ENCODE peak calls at places on chromosomes 16 and 17, in seven cellular contexts. J, E, D, Q, H, Y and B are unnamed samples.

GRCh38 chr16:50396770-50397525 is 28.2 kb upstream of the BRD7 start:
- DNase-seq in J (no peak), E (no peak), D (no peak), Q (no peak), H (no peak), Y (no peak), B (peak)

GRCh38 chr17:54937426-54937825 is 31.0 kb downstream of the COX11 start:
- DNase-seq in J (no peak), E (no peak), D (no peak), Q (no peak), H (no peak), Y (no peak), B (no peak)

GRCh38 chr16:85329059-85329812 is 217.0 kb upstream of the CIBAR2 start:
- DNase-seq in J (no peak), E (peak), D (no peak), Q (peak), H (no peak), Y (no peak), B (no peak)

GRCh38 chr16:28984619-28985135 is at the start of gene LAT:
- DNase-seq in J (peak), E (peak), D (no peak), Q (peak), H (no peak), Y (no peak), B (no peak)

GRCh38 chr17:73902416-73903181 is 258.4 kb upstream of the SDK2 start:
- DNase-seq in J (no peak), E (no peak), D (no peak), Q (no peak), H (no peak), Y (no peak), B (no peak)

GRCh38 chr16:83187404-83187803 is 560.6 kb downstream of the CDH13 start:
- DNase-seq in J (no peak), E (no peak), D (no peak), Q (no peak), H (no peak), Y (no peak), B (no peak)

GRCh38 chr16:1313721-1314120 is 4.3 kb downstream of the UBE2I start:
- DNase-seq in J (no peak), E (no peak), D (no peak), Q (no peak), H (no peak), Y (no peak), B (no peak)

GRCh38 chr16:51084074-51084928 is 66.8 kb downstream of the SALL1 start:
- DNase-seq in J (no peak), E (no peak), D (no peak), Q (no peak), H (no peak), Y (no peak), B (no peak)

GRCh38 chr17:39870776-39871175 is 2.8 kb downstream of the ZPBP2 start:
- DNase-seq in J (no peak), E (no peak), D (no peak), Q (no peak), H (no peak), Y (no peak), B (no peak)

GRCh38 chr16:12874135-12874534 is 27.3 kb upstream of the SHISA9 start:
- DNase-seq in J (no peak), E (no peak), D (no peak), Q (no peak), H (no peak), Y (no peak), B (no peak)

GRCh38 chr16:85167589-85168537 is 55.6 kb upstream of the CIBAR2 start:
- DNase-seq in J (no peak), E (no peak), D (no peak), Q (peak), H (no peak), Y (no peak), B (no peak)

GRCh38 chr16:68626557-68626956 is 18.6 kb upstream of the CDH3 start:
- DNase-seq in J (no peak), E (no peak), D (no peak), Q (no peak), H (no peak), Y (no peak), B (no peak)

GRCh38 chr16:68283840-68284595 is 19.7 kb downstream of the SLC7A6 start:
- DNase-seq in J (peak), E (no peak), D (peak), Q (no peak), H (no peak), Y (no peak), B (no peak)

GRCh38 chr16:57016831-57017230 is 27.5 kb downstream of the NLRC5 start:
- DNase-seq in J (no peak), E (no peak), D (no peak), Q (no peak), H (no peak), Y (no peak), B (peak)

GRCh38 chr16:81366316-81366932 is 51.7 kb downstream of the GAN start:
- DNase-seq in J (no peak), E (no peak), D (peak), Q (no peak), H (no peak), Y (no peak), B (no peak)

GRCh38 chr16:64864232-64864803 is 257.5 kb downstream of the CDH11 start:
- DNase-seq in J (no peak), E (no peak), D (no peak), Q (no peak), H (no peak), Y (no peak), B (no peak)

GRCh38 chr16:62041401-62041800 is 5.2 kb upstream of the CDH8 start:
- DNase-seq in J (no peak), E (no peak), D (no peak), Q (no peak), H (no peak), Y (no peak), B (no peak)

GRCh38 chr17:15180121-15180561 is 85.0 kb downstream of the PMP22 start:
- DNase-seq in J (no peak), E (no peak), D (no peak), Q (no peak), H (no peak), Y (no peak), B (no peak)

GRCh38 chr16:46607529-46607928 is 13.7 kb downstream of the SHCBP1 start:
- DNase-seq in J (no peak), E (no peak), D (no peak), Q (no peak), H (no peak), Y (no peak), B (no peak)

GRCh38 chr17:60398227-60398959 is 6.5 kb upstream of the USP32 start:
- DNase-seq in J (peak), E (no peak), D (no peak), Q (no peak), H (no peak), Y (no peak), B (no peak)

GRCh38 chr17:75691371-75692290 is 24.5 kb downstream of the SAP30BP start:
- DNase-seq in J (no peak), E (no peak), D (no peak), Q (no peak), H (no peak), Y (no peak), B (no peak)

GRCh38 chr17:79843475-79843916 is 4.3 kb upstream of the CBX4 start:
- DNase-seq in J (no peak), E (no peak), D (no peak), Q (peak), H (no peak), Y (no peak), B (no peak)

GRCh38 chr16:56734429-56734828 is 4.5 kb downstream of the NUP93 start:
- DNase-seq in J (no peak), E (no peak), D (no peak), Q (no peak), H (no peak), Y (no peak), B (no peak)

GRCh38 chr16:14202697-14203096 is 131.6 kb downstream of the MRTFB start:
- DNase-seq in J (no peak), E (no peak), D (no peak), Q (no peak), H (no peak), Y (no peak), B (no peak)

DNA sequence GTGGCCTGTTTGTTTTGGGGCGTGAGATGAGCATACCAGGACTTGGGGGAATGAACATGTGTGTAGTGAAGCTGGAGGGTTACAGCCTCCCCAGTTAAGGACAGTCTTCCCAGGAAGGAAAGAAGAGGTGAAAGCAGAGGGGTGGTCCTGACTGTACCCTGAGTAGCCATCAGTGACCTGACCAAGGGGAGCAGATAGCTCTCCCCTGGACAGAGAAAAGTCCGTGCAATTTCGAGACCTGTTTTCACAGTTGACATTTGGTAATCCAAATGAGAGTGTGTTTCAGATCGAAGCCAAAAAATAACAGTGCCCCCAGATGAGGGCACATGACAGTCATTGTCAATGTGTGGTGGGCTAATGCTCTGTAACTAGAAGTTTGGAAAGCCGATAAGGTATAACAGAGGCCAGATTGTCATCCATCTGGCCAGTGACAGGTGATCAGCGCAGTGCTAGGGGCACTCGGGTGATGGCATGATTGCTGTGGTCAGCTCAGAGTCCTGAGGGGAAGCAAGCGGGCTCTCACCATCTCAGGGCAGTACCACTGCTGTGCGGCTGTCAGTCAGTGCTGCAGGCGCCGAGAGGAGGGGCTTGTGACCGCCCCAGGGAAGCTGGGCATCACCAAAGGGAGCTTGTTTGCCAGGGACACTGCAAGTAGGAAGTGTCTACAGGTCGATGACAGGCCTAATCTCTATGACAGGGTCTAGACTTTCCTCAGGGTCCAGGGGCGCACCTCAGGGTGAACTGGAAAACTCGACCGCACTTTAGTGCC is 1.1 kb upstream of the NME2 start:
- DNase-seq in J (no peak), E (no peak), D (no peak), Q (no peak), H (no peak), Y (no peak), B (no peak)
- TF ChIP-seq POLR2A in J (no peak), E (no peak), D (no peak), Q (no peak), H (no peak), Y (no peak), B (no peak)

DNA sequence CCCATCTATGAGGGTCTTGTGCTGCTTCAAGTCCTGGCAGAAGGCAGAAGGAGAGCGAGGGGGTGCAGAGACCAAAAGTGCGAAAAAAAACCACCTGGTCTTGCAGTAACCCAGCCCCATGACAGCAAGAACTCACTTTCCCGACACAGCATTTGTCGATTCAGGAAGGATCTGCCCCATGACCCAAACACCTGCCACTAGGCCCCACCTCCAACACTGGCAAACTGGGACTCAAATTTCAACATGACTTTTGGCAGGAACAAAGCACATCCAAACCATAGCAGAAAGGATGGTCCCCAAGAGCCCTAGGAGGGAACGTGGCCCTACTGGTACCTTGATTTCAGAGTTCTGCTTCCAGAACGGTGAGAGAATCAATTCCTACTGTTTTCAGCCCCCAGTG is 34.7 kb upstream of the KLHDC4 start:
- DNase-seq in J (no peak), E (no peak), D (no peak), Q (no peak), H (no peak), Y (no peak), B (no peak)
- TF ChIP-seq CTCF in J (no peak), E (no peak), D (no peak), Q (no peak), H (no peak), Y (no peak), B (no peak)

GRCh38 chr17:4354862-4355514 is 11.5 kb downstream of the UBE2G1 start:
- DNase-seq in J (no peak), E (no peak), D (no peak), Q (no peak), H (no peak), Y (no peak), B (no peak)
- H3K4me3 ChIP-seq in J (no peak), E (no peak), D (no peak), Q (no peak), H (no peak), Y (no peak), B (no peak)

DNA sequence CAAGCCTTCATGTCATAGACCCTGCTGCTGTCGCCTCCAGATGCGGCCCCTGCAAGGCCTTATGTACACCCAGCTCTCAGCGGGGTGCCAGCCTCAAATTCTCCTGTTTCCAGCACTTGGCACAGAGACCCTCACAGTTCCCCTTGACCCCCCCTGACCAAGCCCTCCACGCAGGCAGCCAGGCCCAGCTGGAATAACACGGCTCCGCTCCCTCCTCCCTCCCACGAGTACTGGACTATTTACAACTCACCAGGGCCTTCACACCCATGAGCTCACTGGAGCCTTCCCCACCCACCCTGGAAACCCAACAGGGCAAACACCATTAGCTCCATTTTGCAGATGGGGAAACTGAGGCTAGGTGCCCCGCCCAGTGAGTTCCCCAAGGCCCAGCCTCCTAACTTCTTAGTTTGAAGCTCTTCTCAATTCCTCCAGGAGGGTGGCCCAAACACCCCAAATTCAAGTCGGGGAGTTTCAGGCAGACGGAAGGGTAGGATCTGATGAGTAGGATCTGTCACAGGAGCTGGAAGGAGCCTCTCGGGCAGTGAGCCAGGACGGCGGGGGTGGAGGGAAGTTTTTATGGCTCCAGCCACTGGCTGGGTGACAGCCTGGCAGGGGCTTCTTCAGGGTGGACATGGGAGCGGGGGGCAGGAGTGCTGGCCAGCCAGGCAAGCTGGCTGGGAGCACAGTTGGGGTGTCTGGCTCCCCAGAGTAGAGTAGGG is 17.5 kb upstream of the DLX4 start:
- DNase-seq in J (no peak), E (no peak), D (no peak), Q (no peak), H (no peak), Y (no peak), B (no peak)
- TF ChIP-seq POLR2A in J (no peak), E (no peak), D (no peak), Q (no peak), H (no peak), Y (no peak), B (no peak)

DNA sequence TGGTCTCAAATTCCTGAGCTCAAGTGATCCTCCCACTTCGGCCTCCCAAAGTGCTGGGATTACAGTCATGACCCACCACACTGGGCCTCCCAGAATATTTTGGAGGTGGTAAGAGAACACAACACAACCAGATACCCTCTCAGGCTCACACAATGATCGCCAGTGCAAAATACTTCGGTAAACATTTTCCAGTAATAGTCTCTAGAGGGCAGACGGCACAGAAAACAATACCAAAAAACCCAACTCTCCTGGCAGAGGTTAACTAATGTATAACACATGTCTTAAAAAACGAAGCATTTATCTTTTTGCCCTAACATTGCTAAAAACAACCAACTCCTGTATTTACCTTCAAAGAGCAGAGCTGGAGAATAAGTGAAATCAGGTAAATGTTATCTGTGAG is 10.5 kb downstream of the NUFIP2 start:
- DNase-seq in J (no peak), E (no peak), D (no peak), Q (no peak), H (no peak), Y (no peak), B (no peak)
- TF ChIP-seq CTCF in J (no peak), E (no peak), D (no peak), Q (peak), H (no peak), Y (no peak), B (no peak)

GRCh38 chr17:63682981-63683380 is 16.9 kb downstream of the LIMD2 start:
- DNase-seq in J (no peak), E (no peak), D (no peak), Q (no peak), H (no peak), Y (no peak), B (no peak)
- H3K4me3 ChIP-seq in J (no peak), E (no peak), D (no peak), Q (no peak), H (no peak), Y (no peak), B (no peak)

DNA sequence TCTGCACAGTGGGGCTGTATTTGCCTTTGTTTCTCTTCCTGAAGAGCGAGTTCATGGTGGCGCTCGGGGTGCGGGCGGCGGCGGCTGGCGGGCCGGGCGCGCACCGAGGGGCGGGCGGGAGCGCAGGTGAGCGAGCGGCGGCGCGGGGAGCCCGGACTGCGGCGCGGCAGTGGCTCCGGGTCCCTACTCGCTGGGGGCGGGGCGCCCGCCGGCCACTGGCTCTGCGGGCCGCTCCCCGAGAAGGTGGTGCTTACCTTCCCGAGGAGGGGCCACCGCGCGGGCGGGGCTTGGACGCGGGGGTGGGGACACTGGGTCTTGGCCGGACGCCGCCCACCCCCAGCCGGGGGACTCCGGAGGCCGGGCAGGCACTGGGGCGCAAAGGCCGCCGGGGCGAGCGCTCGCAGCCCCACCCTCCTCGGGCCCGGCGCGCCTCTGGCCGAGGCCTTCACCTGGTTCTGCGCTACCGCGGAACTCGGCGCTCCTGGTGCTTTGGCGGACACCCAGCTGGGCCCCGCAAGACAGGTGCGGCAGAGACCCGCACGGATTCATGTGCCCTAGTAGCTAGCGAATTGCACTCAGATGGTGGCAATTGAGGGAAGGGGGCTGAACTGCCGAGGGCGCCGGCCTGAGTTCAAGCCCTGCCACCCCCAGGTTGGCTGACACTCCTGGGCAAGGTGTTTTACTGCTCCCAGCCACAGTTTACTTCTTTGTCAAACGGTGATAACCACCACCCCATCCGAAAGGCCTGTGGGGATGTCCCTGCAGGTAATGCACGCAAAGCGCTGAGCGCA is at the start of gene PPL:
- DNase-seq in J (no peak), E (peak), D (peak), Q (peak), H (no peak), Y (peak), B (peak)
- TF ChIP-seq POLR2A in J (peak), E (no peak), D (no peak), Q (no peak), H (peak), Y (no peak), B (no peak)

GRCh38 chr16:74465851-74466685 is 44.8 kb upstream of the CLEC18B start:
- DNase-seq in J (no peak), E (no peak), D (no peak), Q (no peak), H (no peak), Y (no peak), B (no peak)

GRCh38 chr16:74472010-74472409 is 50.7 kb upstream of the CLEC18B start:
- DNase-seq in J (no peak), E (no peak), D (no peak), Q (no peak), H (no peak), Y (no peak), B (no peak)

GRCh38 chr16:74469946-74470478 is 48.7 kb upstream of the CLEC18B start:
- DNase-seq in J (no peak), E (no peak), D (no peak), Q (no peak), H (no peak), Y (no peak), B (no peak)

GRCh38 chr16:74466872-74467271 is 45.6 kb upstream of the CLEC18B start:
- DNase-seq in J (no peak), E (no peak), D (no peak), Q (no peak), H (no peak), Y (no peak), B (no peak)

DNA sequence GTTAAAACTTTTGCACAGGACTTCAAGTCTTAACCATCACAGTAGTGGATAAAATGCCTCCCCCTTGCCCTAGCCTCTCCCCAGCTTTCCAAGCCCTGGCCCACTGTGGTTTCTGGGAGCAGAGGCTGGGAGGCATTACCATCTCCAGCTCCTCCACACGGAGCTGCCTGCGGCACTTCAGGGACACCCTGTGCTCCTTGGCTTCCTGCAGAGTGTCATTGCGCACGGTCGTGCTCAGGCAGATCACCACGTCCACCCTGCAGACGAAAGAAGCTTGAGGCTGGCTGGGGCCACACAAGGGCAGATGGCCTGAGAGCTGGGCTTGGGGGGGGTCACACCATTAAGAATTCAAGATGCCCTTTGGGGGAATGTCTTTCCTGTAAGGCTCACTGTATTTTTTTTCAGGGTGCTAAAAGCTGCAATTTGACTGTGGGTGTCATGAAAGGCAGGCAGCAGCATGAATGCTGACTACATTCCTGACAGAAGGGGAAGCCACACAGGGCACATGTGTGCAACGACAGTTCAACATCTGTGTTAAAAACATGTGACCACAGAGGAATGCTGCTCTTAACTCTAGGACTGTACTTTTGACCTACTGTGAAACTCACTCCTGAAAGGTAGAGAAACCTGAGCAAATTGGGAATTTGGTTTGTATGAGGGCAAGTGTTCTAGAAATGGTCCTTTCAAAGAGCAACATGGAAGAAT is 47.7 kb upstream of the CLEC18B start:
- DNase-seq in J (no peak), E (no peak), D (no peak), Q (no peak), H (no peak), Y (no peak), B (no peak)
- TF ChIP-seq CTCF in J (no peak), E (no peak), D (no peak), Q (no peak), H (no peak), Y (no peak), B (no peak)